ENCODE peak calls at places on chromosome 4, in nine cellular contexts. U is H9, M is tibial artery, W is SK-N-SH, I is progenitor cell of endocrine pancreas, J is nephron progenitor cell, H is IMR-90, B is PC-9, S is RWPE1. D is an unnamed sample.
A peak's percentile ranks its signal among the peaks of the same experiment; 100 is the strongest.

GRCh38 chr4:112075129-112075753 is 70.0 kb upstream of the FAM241A start:
- DNase-seq in U (peak; percentile 45), I (no peak), J (peak; percentile 15), W (peak; percentile 50), B (peak; percentile 41), H (peak; percentile 66), S (peak; percentile 52), M (no peak), D (peak; percentile 58)

GRCh38 chr4:6250235-6250983 is 19.2 kb upstream of the WFS1 start:
- DNase-seq in S (peak; percentile 55), U (peak; percentile 75), J (no peak), I (no peak), W (peak; percentile 76), M (no peak), H (peak; percentile 59), B (peak; percentile 59), D (peak; percentile 82)

GRCh38 chr4:5459236-5459635 is 249.1 kb downstream of the EVC2 start:
- DNase-seq in U (no peak), W (no peak), I (no peak), J (no peak), M (no peak), B (no peak), S (no peak), H (no peak), D (no peak)

GRCh38 chr4:76147454-76148141 is 599 bp downstream of the NUP54 start:
- DNase-seq in I (peak; percentile 37), J (peak; percentile 71), H (peak; percentile 75), M (peak; percentile 41), B (peak; percentile 73), S (peak; percentile 87), W (peak; percentile 84), U (peak; percentile 94), D (peak; percentile 75)

GRCh38 chr4:15344041-15344440 is 83.8 kb upstream of the C1QTNF7 start:
- DNase-seq in M (no peak), B (no peak), W (no peak), J (no peak), I (no peak), U (no peak), S (no peak), H (peak; percentile 96), D (no peak)

GRCh38 chr4:77349796-77350195 is 192.8 kb downstream of the CCNG2 start:
- DNase-seq in W (no peak), B (no peak), J (no peak), I (no peak), M (no peak), H (no peak), S (peak; percentile 8), U (no peak), D (no peak)

GRCh38 chr4:159002950-159003349 is 99.9 kb upstream of the RAPGEF2 start:
- DNase-seq in H (peak; percentile 79), S (no peak), J (no peak), B (no peak), I (no peak), M (no peak), W (no peak), U (no peak), D (no peak)

GRCh38 chr4:41749650-41750049 is 1.1 kb upstream of the PHOX2B start:
- DNase-seq in B (no peak), W (no peak), J (no peak), S (no peak), U (no peak), M (no peak), I (no peak), H (no peak), D (no peak)

GRCh38 chr4:8850830-8851188 is 20.8 kb downstream of the HMX1 start:
- DNase-seq in H (no peak), U (peak; percentile 13), M (no peak), B (no peak), W (no peak), S (no peak), I (no peak), J (no peak), D (no peak)

GRCh38 chr4:14237911-14238310 is 610.4 kb upstream of the BOD1L1 start:
- DNase-seq in M (no peak), U (no peak), I (no peak), W (no peak), J (no peak), S (no peak), B (no peak), H (no peak), D (no peak)

GRCh38 chr4:46933686-46934085 is 24.6 kb upstream of the COX7B2 start:
- DNase-seq in U (no peak), W (no peak), J (no peak), B (peak; percentile 45), S (peak; percentile 14), I (no peak), M (no peak), H (no peak), D (no peak)

GRCh38 chr4:98522603-98523395 is 135.6 kb downstream of the TSPAN5 start:
- DNase-seq in J (no peak), S (peak; percentile 68), I (no peak), B (no peak), W (no peak), H (peak; percentile 92), M (no peak), U (no peak), D (no peak)

GRCh38 chr4:10746371-10747143 is 62.0 kb upstream of the CLNK start:
- DNase-seq in I (no peak), J (no peak), U (no peak), W (no peak), H (peak; percentile 19), S (no peak), B (no peak), M (no peak), D (no peak)

GRCh38 chr4:21858971-21859370 is 89.6 kb downstream of the KCNIP4 start:
- DNase-seq in W (no peak), M (no peak), B (no peak), U (no peak), S (no peak), I (no peak), H (peak; percentile 60), J (no peak), D (no peak)

GRCh38 chr4:121822047-121822446 is 1.6 kb downstream of the CCNA2 start:
- DNase-seq in I (no peak), U (no peak), B (no peak), M (no peak), S (no peak), W (no peak), H (no peak), J (no peak), D (no peak)

GRCh38 chr4:132330994-132331393 is 818.1 kb upstream of the PCDH10 start:
- DNase-seq in H (no peak), W (no peak), S (no peak), M (no peak), U (no peak), J (no peak), I (no peak), B (no peak), D (no peak)

GRCh38 chr4:132334081-132334480 is 815.0 kb upstream of the PCDH10 start:
- DNase-seq in I (no peak), H (peak; percentile 3), W (no peak), U (no peak), M (no peak), B (no peak), S (no peak), J (no peak), D (no peak)

GRCh38 chr4:132333723-132334045 is 815.4 kb upstream of the PCDH10 start:
- DNase-seq in I (no peak), J (no peak), M (no peak), U (no peak), S (peak; percentile 13), B (no peak), W (no peak), H (peak; percentile 49), D (no peak)

GRCh38 chr4:132328761-132329160 is 820.3 kb upstream of the PCDH10 start:
- DNase-seq in B (no peak), H (peak; percentile 1), S (no peak), J (no peak), M (no peak), U (no peak), W (no peak), I (no peak), D (no peak)

GRCh38 chr4:132332932-132333722 is 816.0 kb upstream of the PCDH10 start:
- DNase-seq in S (no peak), J (no peak), I (no peak), U (no peak), M (no peak), B (no peak), H (no peak), W (peak; percentile 8), D (no peak)
- TF ChIP-seq CTCF in S (peak; percentile 36), J (peak; percentile 38), I (peak; percentile 50), U (peak; percentile 67), M (no peak), B (peak; percentile 59), H (no peak), W (peak; percentile 60), D (no peak)

GRCh38 chr4:89661490-89661889 is 175.5 kb downstream of the SNCA start:
- DNase-seq in H (peak; percentile 38), U (no peak), M (no peak), J (no peak), I (no peak), B (no peak), W (no peak), S (peak; percentile 66), D (no peak)

GRCh38 chr4:89657931-89658700 is 178.8 kb downstream of the SNCA start:
- DNase-seq in S (no peak), J (no peak), W (peak; percentile 10), I (no peak), M (no peak), B (no peak), U (no peak), H (peak; percentile 46), D (no peak)

GRCh38 chr4:89658701-89659024 is 178.3 kb downstream of the SNCA start:
- DNase-seq in I (no peak), J (no peak), U (no peak), S (no peak), B (no peak), H (no peak), W (no peak), M (no peak), D (no peak)

GRCh38 chr4:89660444-89660843 is 176.5 kb downstream of the SNCA start:
- DNase-seq in J (no peak), B (no peak), H (no peak), I (no peak), U (no peak), W (no peak), M (no peak), S (no peak), D (no peak)

GRCh38 chr4:89660851-89661250 is 176.1 kb downstream of the SNCA start:
- DNase-seq in S (no peak), I (no peak), U (no peak), H (no peak), W (no peak), B (no peak), J (no peak), M (no peak), D (no peak)
- TF ChIP-seq CTCF in S (no peak), I (no peak), U (no peak), H (no peak), W (no peak), B (no peak), J (no peak), M (no peak), D (no peak)

GRCh38 chr4:51997647-51998046 is 22.5 kb downstream of the LRRC66 start:
- DNase-seq in W (no peak), S (no peak), U (no peak), I (no peak), J (no peak), H (no peak), M (no peak), B (no peak), D (no peak)
- TF ChIP-seq CTCF in W (no peak), S (no peak), U (no peak), I (no peak), J (no peak), H (no peak), M (no peak), B (no peak), D (no peak)

GRCh38 chr4:108172231-108172779 is 3.6 kb upstream of the LEF1 start:
- DNase-seq in J (peak; percentile 72), S (no peak), H (no peak), W (peak; percentile 87), M (no peak), I (peak; percentile 58), B (no peak), U (peak; percentile 44), D (peak; percentile 71)
- TF ChIP-seq CTCF in J (peak; percentile 26), S (peak; percentile 10), H (no peak), W (no peak), M (no peak), I (peak; percentile 63), B (no peak), U (peak; percentile 28), D (peak; percentile 40)